ENCODE peak calls at places on chromosomes 3 and 15, in six cellular contexts. C is tibial artery, H is foreskin fibroblast, D is bronchial epithelial cell, Q is Caco-2, X is retinal pigment epithelial cell. Z is an unnamed sample.

GRCh38 chr3:54533856-54534255 is 394.0 kb downstream of the LRTM1 start:
- DNase-seq in C (no peak), H (no peak), D (no peak), Q (peak; percentile 3), X (no peak), Z (no peak)

GRCh38 chr3:150146891-150147761 is 176.4 kb upstream of the PFN2 start:
- DNase-seq in C (no peak), H (peak; percentile 97), D (peak; percentile 94), Q (no peak), X (no peak), Z (peak; percentile 30)

GRCh38 chr3:141011511-141012262 is 39.5 kb upstream of the SPSB4 start:
- DNase-seq in C (peak; percentile 77), H (peak; percentile 31), D (peak; percentile 51), Q (peak; percentile 85), X (no peak), Z (no peak)

GRCh38 chr3:50268703-50269451 is at the start of gene SEMA3B:
- DNase-seq in C (peak; percentile 91), H (peak; percentile 73), D (peak; percentile 74), Q (peak; percentile 46), X (peak; percentile 81), Z (no peak)

GRCh38 chr3:51921081-51921578 is 18.0 kb upstream of the IQCF1 start:
- DNase-seq in C (no peak), H (no peak), D (no peak), Q (no peak), X (no peak), Z (no peak)

GRCh38 chr15:83012038-83012490 is 625 bp upstream of the C15orf40 start:
- DNase-seq in C (no peak), H (no peak), D (no peak), Q (peak; percentile 46), X (no peak), Z (no peak)

GRCh38 chr3:132569153-132569552 is 27.9 kb upstream of the ACKR4 start:
- DNase-seq in C (no peak), H (no peak), D (no peak), Q (no peak), X (no peak), Z (no peak)

GRCh38 chr3:118400886-118401285 is 633.8 kb downstream of the IGSF11 start:
- DNase-seq in C (no peak), H (no peak), D (peak; percentile 98), Q (no peak), X (no peak), Z (no peak)

GRCh38 chr3:108947855-108948254 is 5.8 kb downstream of the GUCA1C start:
- DNase-seq in C (no peak), H (no peak), D (peak; percentile 28), Q (no peak), X (no peak), Z (no peak)

GRCh38 chr3:125025647-125026046 is 30.1 kb downstream of the HEG1 start:
- DNase-seq in C (no peak), H (no peak), D (no peak), Q (no peak), X (no peak), Z (no peak)

GRCh38 chr15:98599911-98600685 is 48.2 kb upstream of the IGF1R start:
- DNase-seq in C (no peak), H (peak; percentile 36), D (peak; percentile 51), Q (no peak), X (no peak), Z (no peak)
- H3K4me3 ChIP-seq in C (peak overlapping the region; percentile 47), H (peak overlapping the region; percentile 66), D (peak overlapping the region; percentile 53), Q (no peak overlapping the region), X (peak overlapping the region; percentile 63), Z (peak overlapping the region; percentile 69)

GRCh38 chr15:38072507-38073277 is 138.3 kb downstream of the TMCO5A start:
- DNase-seq in C (peak; percentile 82), H (peak; percentile 69), D (peak; percentile 73), Q (peak; percentile 83), X (peak; percentile 48), Z (no peak)
- TF ChIP-seq CTCF in C (no peak), H (no peak), D (peak; percentile 23), Q (no peak), X (peak; percentile 25), Z (peak; percentile 37)

GRCh38 chr3:128062033-128062745 is 10.0 kb downstream of the SEC61A1 start:
- DNase-seq in C (no peak), H (no peak), D (no peak), Q (no peak), X (no peak), Z (no peak)
- H3K4me3 ChIP-seq in C (no peak overlapping the region), H (no peak overlapping the region), D (no peak overlapping the region), Q (no peak overlapping the region), X (no peak overlapping the region), Z (no peak overlapping the region)

GRCh38 chr15:38029741-38030140 is 95.3 kb downstream of the TMCO5A start:
- DNase-seq in C (no peak), H (no peak), D (no peak), Q (no peak), X (no peak), Z (no peak)
- TF ChIP-seq CTCF in C (no peak), H (no peak), D (no peak), Q (no peak), X (no peak), Z (no peak)

DNA sequence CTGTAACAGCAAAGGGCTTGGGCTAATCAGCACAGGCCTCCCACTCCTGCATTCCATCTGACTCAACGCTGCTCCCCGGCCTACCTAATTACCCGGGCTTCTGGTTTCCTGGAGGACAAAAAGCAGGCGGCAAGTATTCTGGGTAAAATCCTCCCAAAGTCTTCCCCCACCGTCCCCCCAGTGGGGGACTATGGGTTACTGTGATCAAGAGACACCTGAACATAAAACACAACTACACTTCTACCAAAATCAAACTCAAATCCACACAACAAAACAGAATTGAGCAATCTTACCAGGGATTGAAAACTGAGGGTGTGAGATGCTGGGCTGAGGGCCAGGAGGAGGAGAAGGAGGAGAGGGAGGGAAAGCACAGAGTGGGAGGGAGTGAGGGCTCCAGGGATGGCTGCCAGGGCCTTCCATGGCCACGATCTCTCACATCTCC is 8.9 kb upstream of the NCKIPSD start:
- DNase-seq in C (peak; percentile 90), H (peak; percentile 81), D (peak; percentile 79), Q (no peak), X (peak; percentile 59), Z (peak; percentile 59)
- H3K4me3 ChIP-seq in C (peak overlapping the region; percentile 48), H (peak overlapping the region; percentile 28), D (no peak overlapping the region), Q (no peak overlapping the region), X (no peak overlapping the region), Z (peak overlapping the region; percentile 7)

GRCh38 chr3:104635872-104636580 is 730.7 kb upstream of the ALCAM start:
- DNase-seq in C (no peak), H (no peak), D (no peak), Q (no peak), X (no peak), Z (no peak)
- TF ChIP-seq CTCF in C (no peak), H (peak; percentile 12), D (no peak), Q (no peak), X (no peak), Z (peak; percentile 25)